ENCODE peak calls at places on chromosomes 16 and 17, in nine cellular contexts. One of them, this sample, is unnamed.

GRCh38 chr16:79800016-79800608 is 199.6 kb upstream of the MAF start:
- DNase-seq in HT-29: no peak
- DNase-seq in activated CD8-positive, alpha-beta T cell treated with anti-CD3 and anti-CD28 coated beads, Interleukin-2, amount 10 ng/mL, durations not matched to agents 7 days and 5 days: no peak
- DNase-seq in colonic mucosa: no peak
- DNase-seq in ACHN: no peak
- DNase-seq in progenitor cell of endocrine pancreas: no peak
- DNase-seq in posterior cingulate gyrus: no peak
- DNase-seq in left cardiac atrium: no peak
- DNase-seq in Jurkat, Clone E6-1: no peak
- DNase-seq in this sample: no peak

GRCh38 chr16:68128577-68129305 is 43.6 kb downstream of the NFATC3 start:
- DNase-seq in left cardiac atrium: no peak
- DNase-seq in posterior cingulate gyrus: no peak
- DNase-seq in HT-29: no peak
- DNase-seq in ACHN: peak; percentile 84
- DNase-seq in Jurkat, Clone E6-1: no peak
- DNase-seq in colonic mucosa: no peak
- DNase-seq in activated CD8-positive, alpha-beta T cell treated with anti-CD3 and anti-CD28 coated beads, Interleukin-2, amount 10 ng/mL, durations not matched to agents 7 days and 5 days: no peak
- DNase-seq in progenitor cell of endocrine pancreas: no peak
- DNase-seq in this sample: no peak

GRCh38 chr17:17683710-17684365 is 2.6 kb downstream of the RAI1 start:
- DNase-seq in Jurkat, Clone E6-1: no peak
- DNase-seq in activated CD8-positive, alpha-beta T cell treated with anti-CD3 and anti-CD28 coated beads, Interleukin-2, amount 10 ng/mL, durations not matched to agents 7 days and 5 days: no peak
- DNase-seq in left cardiac atrium: no peak
- DNase-seq in HT-29: no peak
- DNase-seq in progenitor cell of endocrine pancreas: no peak
- DNase-seq in colonic mucosa: no peak
- DNase-seq in ACHN: no peak
- DNase-seq in posterior cingulate gyrus: no peak
- DNase-seq in this sample: no peak

GRCh38 chr16:87951550-87952538 is 610 bp downstream of the BANP start:
- DNase-seq in left cardiac atrium: no peak
- DNase-seq in Jurkat, Clone E6-1: no peak
- DNase-seq in ACHN: peak; percentile 38
- DNase-seq in progenitor cell of endocrine pancreas: peak; percentile 23
- DNase-seq in activated CD8-positive, alpha-beta T cell treated with anti-CD3 and anti-CD28 coated beads, Interleukin-2, amount 10 ng/mL, durations not matched to agents 7 days and 5 days: peak; percentile 39
- DNase-seq in posterior cingulate gyrus: no peak
- DNase-seq in colonic mucosa: peak; percentile 49
- DNase-seq in HT-29: peak; percentile 15
- DNase-seq in this sample: no peak

GRCh38 chr16:81121474-81121990 is 25.3 kb upstream of the GCSH start:
- DNase-seq in posterior cingulate gyrus: no peak
- DNase-seq in left cardiac atrium: no peak
- DNase-seq in progenitor cell of endocrine pancreas: no peak
- DNase-seq in HT-29: no peak
- DNase-seq in Jurkat, Clone E6-1: no peak
- DNase-seq in activated CD8-positive, alpha-beta T cell treated with anti-CD3 and anti-CD28 coated beads, Interleukin-2, amount 10 ng/mL, durations not matched to agents 7 days and 5 days: no peak
- DNase-seq in ACHN: no peak
- DNase-seq in colonic mucosa: no peak
- DNase-seq in this sample: no peak

GRCh38 chr17:78962345-78962983 is 17.3 kb downstream of the LGALS3BP start:
- DNase-seq in activated CD8-positive, alpha-beta T cell treated with anti-CD3 and anti-CD28 coated beads, Interleukin-2, amount 10 ng/mL, durations not matched to agents 7 days and 5 days: no peak
- DNase-seq in colonic mucosa: peak; percentile 77
- DNase-seq in progenitor cell of endocrine pancreas: no peak
- DNase-seq in Jurkat, Clone E6-1: no peak
- DNase-seq in posterior cingulate gyrus: no peak
- DNase-seq in ACHN: no peak
- DNase-seq in HT-29: peak; percentile 68
- DNase-seq in left cardiac atrium: no peak
- DNase-seq in this sample: no peak

GRCh38 chr16:54938351-54939346 is 8.0 kb downstream of the IRX5 start:
- DNase-seq in Jurkat, Clone E6-1: no peak
- DNase-seq in progenitor cell of endocrine pancreas: no peak
- DNase-seq in posterior cingulate gyrus: no peak
- DNase-seq in ACHN: no peak
- DNase-seq in HT-29: no peak
- DNase-seq in left cardiac atrium: peak; percentile 45
- DNase-seq in colonic mucosa: no peak
- DNase-seq in activated CD8-positive, alpha-beta T cell treated with anti-CD3 and anti-CD28 coated beads, Interleukin-2, amount 10 ng/mL, durations not matched to agents 7 days and 5 days: no peak
- DNase-seq in this sample: no peak

GRCh38 chr16:28218109-28218508 is 6.3 kb upstream of the XPO6 start:
- DNase-seq in HT-29: no peak
- DNase-seq in activated CD8-positive, alpha-beta T cell treated with anti-CD3 and anti-CD28 coated beads, Interleukin-2, amount 10 ng/mL, durations not matched to agents 7 days and 5 days: peak; percentile 79
- DNase-seq in colonic mucosa: peak; percentile 35
- DNase-seq in Jurkat, Clone E6-1: peak; percentile 47
- DNase-seq in ACHN: peak; percentile 65
- DNase-seq in progenitor cell of endocrine pancreas: no peak
- DNase-seq in posterior cingulate gyrus: no peak
- DNase-seq in left cardiac atrium: no peak
- DNase-seq in this sample: no peak

GRCh38 chr17:63696381-63696961 is 3.5 kb downstream of the LIMD2 start:
- DNase-seq in colonic mucosa: no peak
- DNase-seq in left cardiac atrium: peak; percentile 31
- DNase-seq in Jurkat, Clone E6-1: peak; percentile 31
- DNase-seq in ACHN: peak; percentile 55
- DNase-seq in posterior cingulate gyrus: no peak
- DNase-seq in progenitor cell of endocrine pancreas: no peak
- DNase-seq in activated CD8-positive, alpha-beta T cell treated with anti-CD3 and anti-CD28 coated beads, Interleukin-2, amount 10 ng/mL, durations not matched to agents 7 days and 5 days: peak; percentile 69
- DNase-seq in HT-29: peak; percentile 57
- DNase-seq in this sample: no peak

GRCh38 chr17:82548681-82549303 is 29.3 kb downstream of the FOXK2 start:
- DNase-seq in activated CD8-positive, alpha-beta T cell treated with anti-CD3 and anti-CD28 coated beads, Interleukin-2, amount 10 ng/mL, durations not matched to agents 7 days and 5 days: no peak
- DNase-seq in HT-29: no peak
- DNase-seq in posterior cingulate gyrus: no peak
- DNase-seq in Jurkat, Clone E6-1: no peak
- DNase-seq in ACHN: no peak
- DNase-seq in colonic mucosa: peak; percentile 75
- DNase-seq in progenitor cell of endocrine pancreas: no peak
- DNase-seq in left cardiac atrium: peak; percentile 44
- DNase-seq in this sample: no peak

GRCh38 chr17:43846963-43847369 is at the start of gene CD300LG:
- DNase-seq in progenitor cell of endocrine pancreas: no peak
- DNase-seq in activated CD8-positive, alpha-beta T cell treated with anti-CD3 and anti-CD28 coated beads, Interleukin-2, amount 10 ng/mL, durations not matched to agents 7 days and 5 days: no peak
- DNase-seq in Jurkat, Clone E6-1: no peak
- DNase-seq in posterior cingulate gyrus: no peak
- DNase-seq in left cardiac atrium: no peak
- DNase-seq in HT-29: no peak
- DNase-seq in colonic mucosa: no peak
- DNase-seq in ACHN: no peak
- DNase-seq in this sample: no peak

GRCh38 chr17:4947010-4947410 is 1.3 kb downstream of the PFN1 start:
- DNase-seq in posterior cingulate gyrus: no peak
- DNase-seq in Jurkat, Clone E6-1: no peak
- DNase-seq in colonic mucosa: no peak
- DNase-seq in ACHN: no peak
- DNase-seq in HT-29: no peak
- DNase-seq in progenitor cell of endocrine pancreas: no peak
- DNase-seq in activated CD8-positive, alpha-beta T cell treated with anti-CD3 and anti-CD28 coated beads, Interleukin-2, amount 10 ng/mL, durations not matched to agents 7 days and 5 days: no peak
- DNase-seq in left cardiac atrium: no peak
- DNase-seq in this sample: no peak

GRCh38 chr17:42720996-42721583 is 23.8 kb downstream of the EZH1 start:
- DNase-seq in left cardiac atrium: no peak
- DNase-seq in activated CD8-positive, alpha-beta T cell treated with anti-CD3 and anti-CD28 coated beads, Interleukin-2, amount 10 ng/mL, durations not matched to agents 7 days and 5 days: peak; percentile 61
- DNase-seq in ACHN: peak; percentile 79
- DNase-seq in colonic mucosa: peak; percentile 48
- DNase-seq in HT-29: peak; percentile 78
- DNase-seq in posterior cingulate gyrus: no peak
- DNase-seq in progenitor cell of endocrine pancreas: no peak
- DNase-seq in Jurkat, Clone E6-1: peak; percentile 67
- DNase-seq in this sample: no peak

This sample was measured in anterior cingulate cortex.